ENCODE peak calls at places on chromosomes 4 and X, in seven cellular contexts. O is K562, P is H1, N is HepG2, C is HCT116, I is GM12878, H is SK-N-SH. Y is an unnamed sample.

GRCh38 chrX:41386222-41386990 is 52.4 kb downstream of the DDX3X start:
- DNase-seq in O (no peak), P (no peak), N (no peak), C (no peak), I (no peak), H (no peak), Y (no peak)

GRCh38 chr4:176769519-176769918 is 23.2 kb downstream of the VEGFC start:
- DNase-seq in O (no peak), P (no peak), N (no peak), C (no peak), I (no peak), H (no peak), Y (no peak)

GRCh38 chr4:1215347-1216075 is 33.4 kb downstream of the CTBP1 start:
- DNase-seq in O (no peak), P (no peak), N (no peak), C (no peak), I (peak; percentile 48), H (no peak), Y (no peak)

GRCh38 chrX:68939868-68940267 is 111.0 kb downstream of the EFNB1 start:
- DNase-seq in O (peak; percentile 1), P (no peak), N (no peak), C (no peak), I (no peak), H (no peak), Y (no peak)

GRCh38 chr4:83548151-83548905 is 12.4 kb downstream of the GPAT3 start:
- DNase-seq in O (peak; percentile 89), P (no peak), N (peak; percentile 88), C (peak; percentile 99), I (peak; percentile 83), H (no peak), Y (peak; percentile 29)

GRCh38 chrX:21369613-21370012 is 4.6 kb upstream of the CNKSR2 start:
- DNase-seq in O (no peak), P (no peak), N (no peak), C (no peak), I (no peak), H (peak; percentile 42), Y (no peak)

GRCh38 chr4:8906991-8907595 is 35.5 kb upstream of the HMX1 start:
- DNase-seq in O (no peak), P (peak; percentile 40), N (no peak), C (no peak), I (no peak), H (peak; percentile 18), Y (no peak)

GRCh38 chr4:105184316-105184988 is 37.8 kb downstream of the TET2 start:
- DNase-seq in O (no peak), P (no peak), N (no peak), C (peak; percentile 1), I (no peak), H (no peak), Y (no peak)

GRCh38 chr4:34964613-34965012 is 1279.7 kb downstream of the ARAP2 start:
- DNase-seq in O (no peak), P (no peak), N (no peak), C (no peak), I (no peak), H (no peak), Y (no peak)

GRCh38 chrX:116272328-116272727 is 101.8 kb downstream of the AGTR2 start:
- DNase-seq in O (no peak), P (no peak), N (no peak), C (peak; percentile 70), I (no peak), H (no peak), Y (no peak)

GRCh38 chr4:165101641-165102040 is 11.0 kb downstream of the TMEM192 start:
- DNase-seq in O (no peak), P (peak; percentile 28), N (no peak), C (no peak), I (no peak), H (no peak), Y (no peak)

GRCh38 chr4:168221298-168221697 is 97.3 kb downstream of the DDX60 start:
- DNase-seq in O (no peak), P (no peak), N (no peak), C (no peak), I (no peak), H (no peak), Y (no peak)

GRCh38 chr4:168098257-168098717 is 6.0 kb downstream of the ANXA10 start:
- DNase-seq in O (no peak), P (no peak), N (no peak), C (peak; percentile 92), I (no peak), H (no peak), Y (no peak)

GRCh38 chrX:86171366-86171765 is 23.1 kb downstream of the DACH2 start:
- DNase-seq in O (no peak), P (peak; percentile 44), N (peak; percentile 35), C (no peak), I (no peak), H (peak; percentile 4), Y (peak; percentile 50)

GRCh38 chr4:15078682-15079642 is 76.7 kb downstream of the CPEB2 start:
- DNase-seq in O (no peak), P (no peak), N (no peak), C (no peak), I (no peak), H (no peak), Y (no peak)

GRCh38 chrX:1322393-1322792 is 14.2 kb upstream of the IL3RA start:
- DNase-seq in O (no peak), P (no peak), N (no peak), C (no peak), I (no peak), H (no peak), Y (no peak)
- TF ChIP-seq JUND in O (no peak), P (no peak), N (no peak), C (no peak), I (no peak), H (no peak), Y (no peak)

GRCh38 chr4:141283152-141283551 is 62.5 kb downstream of the ZNF330 start:
- DNase-seq in O (no peak), P (no peak), N (no peak), C (no peak), I (no peak), H (no peak), Y (no peak)

DNA sequence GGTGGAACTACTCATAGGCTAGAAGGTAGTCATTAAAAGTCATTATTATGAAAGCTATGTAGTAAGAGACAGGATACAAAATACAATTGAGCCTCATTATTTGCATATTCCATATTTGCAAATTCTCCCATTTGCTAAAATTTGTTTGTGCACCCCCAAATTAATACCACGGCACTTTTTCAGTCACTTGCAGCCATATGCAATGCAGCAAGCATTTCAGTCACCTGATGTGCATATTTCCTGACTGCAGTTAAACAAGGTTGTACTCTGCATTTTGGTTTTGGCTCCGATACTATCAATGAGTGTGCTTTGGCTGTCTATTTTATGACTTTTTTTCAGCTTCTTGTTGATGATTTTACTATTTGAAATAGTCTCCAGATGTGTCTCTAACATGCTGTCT is 62.9 kb downstream of the ZNF330 start:
- DNase-seq in O (no peak), P (no peak), N (no peak), C (no peak), I (no peak), H (no peak), Y (no peak)
- TF ChIP-seq JUND in O (no peak), P (no peak), N (no peak), C (no peak), I (no peak), H (no peak), Y (no peak)

DNA sequence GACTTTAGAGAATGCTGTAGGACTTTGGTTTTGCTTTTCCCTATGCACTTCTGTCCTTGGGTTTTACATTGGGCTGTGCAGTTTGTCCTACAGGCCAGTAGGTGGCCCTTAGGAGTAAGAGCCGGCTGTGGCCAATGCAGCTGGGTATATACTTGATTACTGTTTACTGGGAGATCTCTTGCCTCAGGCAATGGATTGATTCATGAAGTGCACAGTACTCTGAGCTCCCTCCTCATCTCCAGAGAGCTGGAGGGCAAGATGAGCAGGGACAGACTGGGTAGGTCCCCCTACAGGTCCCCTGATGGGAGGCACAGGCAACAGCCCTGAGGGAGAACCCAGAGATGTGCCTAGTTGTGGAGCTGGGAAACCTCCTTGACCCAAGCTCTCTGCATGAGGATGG is 103.8 kb upstream of the QRFPR start:
- DNase-seq in O (peak; percentile 15), P (no peak), N (peak; percentile 36), C (peak; percentile 29), I (no peak), H (peak; percentile 29), Y (no peak)
- TF ChIP-seq JUND in O (no peak), P (no peak), N (no peak), C (no peak), I (no peak), H (no peak), Y (no peak)

GRCh38 chr4:7584760-7585159 is 150.0 kb upstream of the PSAPL1 start:
- DNase-seq in O (no peak), P (no peak), N (no peak), C (no peak), I (no peak), H (no peak), Y (no peak)
- TF ChIP-seq JUND in O (no peak), P (no peak), N (no peak), C (no peak), I (no peak), H (no peak), Y (no peak)

GRCh38 chr4:80201326-80202151 is 4.2 kb downstream of the PRDM8 start:
- DNase-seq in O (no peak), P (peak; percentile 54), N (no peak), C (no peak), I (no peak), H (no peak), Y (no peak)
- TF ChIP-seq JUND in O (no peak), P (no peak), N (no peak), C (no peak), I (no peak), H (no peak), Y (no peak)

DNA sequence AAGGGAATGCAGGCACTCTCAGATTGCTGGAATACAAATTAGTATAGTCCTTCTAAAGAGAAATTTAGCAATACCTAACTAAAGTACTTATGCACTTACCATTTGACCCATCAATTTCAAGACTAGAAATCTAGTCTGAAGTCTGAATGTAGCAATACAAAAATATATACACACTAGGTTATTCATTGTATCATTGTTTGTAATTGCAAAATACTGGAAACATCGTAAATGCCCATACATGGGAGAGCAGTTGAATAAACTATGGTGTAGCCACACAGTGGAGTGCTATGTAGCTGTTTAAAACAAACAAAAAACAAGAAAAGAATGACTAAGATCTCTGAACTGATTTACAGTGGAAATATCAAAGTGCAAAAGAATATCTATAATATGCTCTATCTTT is 346.4 kb downstream of the ZNF674 start:
- DNase-seq in O (no peak), P (no peak), N (peak; percentile 73), C (no peak), I (no peak), H (no peak), Y (no peak)
- TF ChIP-seq JUND in O (no peak), P (no peak), N (no peak), C (no peak), I (no peak), H (no peak), Y (no peak)

DNA sequence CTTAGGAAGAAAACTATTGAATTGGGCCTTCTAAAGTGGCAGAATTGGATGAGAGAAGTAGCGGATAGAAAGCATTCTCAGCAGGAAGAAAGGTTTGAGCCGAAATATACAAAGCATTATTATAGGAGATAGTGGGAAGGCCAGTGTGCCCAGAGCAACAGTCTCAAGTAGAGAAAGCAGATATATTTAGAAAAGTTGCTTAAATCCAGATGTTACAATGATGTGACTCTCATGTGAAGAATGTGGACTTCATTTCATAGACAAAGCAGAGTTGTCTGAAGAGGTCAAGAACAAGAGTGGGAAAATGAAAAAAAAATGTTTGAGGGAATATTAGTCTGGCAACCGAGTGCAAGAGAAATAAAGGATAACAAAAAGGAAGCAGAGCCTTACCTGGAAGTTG is 66.9 kb downstream of the SYNPO2 start:
- DNase-seq in O (no peak), P (no peak), N (no peak), C (no peak), I (no peak), H (no peak), Y (no peak)
- TF ChIP-seq JUND in O (no peak), P (no peak), N (no peak), C (no peak), I (no peak), H (no peak), Y (no peak)